ENCODE peak calls at places on chromosome 22, in six cellular contexts. C is AG04449, K is EH, J is dorsolateral prefrontal cortex, H is activated T-helper 1 cell treated with Interleukin-2 at 50 U/mL for 16 hours, U is T-cell. T is an unnamed sample.
A peak's percentile ranks its signal among the peaks of the same experiment; 100 is the strongest.

GRCh38 chr22:22404598-22405284 is 103.8 kb downstream of the ZNF280B start:
- DNase-seq in C (no peak), K (no peak), J (no peak), H (no peak), U (no peak), T (no peak)

GRCh38 chr22:21942407-21942895 is 10.2 kb downstream of the PPM1F start:
- DNase-seq in C (no peak), K (peak; percentile 93), J (no peak), H (no peak), U (no peak), T (peak; percentile 88)

GRCh38 chr22:50192056-50192824 is 6.5 kb downstream of the TRABD start:
- DNase-seq in C (no peak), K (peak; percentile 50), J (no peak), H (no peak), U (no peak), T (peak; percentile 19)

GRCh38 chr22:41052661-41053490 is 39.5 kb upstream of the EP300 start:
- DNase-seq in C (peak; percentile 69), K (peak; percentile 88), J (no peak), H (no peak), U (no peak), T (peak; percentile 84)

GRCh38 chr22:32005453-32005852 is 37.6 kb upstream of the SLC5A1 start:
- DNase-seq in C (no peak), K (peak; percentile 51), J (no peak), H (no peak), U (no peak), T (peak; percentile 25)

GRCh38 chr22:30313527-30314385 is 13.0 kb downstream of the TBC1D10A start:
- DNase-seq in C (no peak), K (no peak), J (no peak), H (no peak), U (no peak), T (no peak)

GRCh38 chr22:48517039-48518030 is 1310.3 kb downstream of the BRD1 start:
- DNase-seq in C (no peak), K (no peak), J (peak; percentile 84), H (no peak), U (no peak), T (no peak)

GRCh38 chr22:23516304-23516703 is 63.8 kb downstream of the IGLL1 start:
- DNase-seq in C (no peak), K (no peak), J (no peak), H (no peak), U (no peak), T (no peak)

GRCh38 chr22:42948205-42948804 is 66.6 kb downstream of the PACSIN2 start:
- DNase-seq in C (no peak), K (no peak), J (no peak), H (no peak), U (no peak), T (no peak)